ENCODE peak calls at places on chromosomes 6 and 20, in ten cellular contexts. One of them, this sample, is unnamed.

GRCh38 chr6:170048615-170049256 is 242.1 kb downstream of the DLL1 start:
- DNase-seq in HuH-7: no peak
- DNase-seq in stimulated activated CD4-positive, alpha-beta T cell treated with anti-CD3 and anti-CD28 coated beads, TNF-alpha, amount 100 ng/mL, for 24 hours: no peak
- DNase-seq in posterior cingulate gyrus: no peak
- DNase-seq in kidney tubule cell: no peak
- DNase-seq in effector memory CD8-positive, alpha-beta T cell: no peak
- DNase-seq in activated T-cell treated with anti-CD3 and anti-CD28 coated beads, Interleukin-2, amount 50 U/mL, for 72 hours: no peak
- DNase-seq in renal cortical epithelial cell: no peak
- DNase-seq in PC-3: peak
- DNase-seq in fibroblast of lung: peak
- DNase-seq in this sample: peak

GRCh38 chr6:135867332-135867731 is 15.8 kb downstream of the PDE7B start:
- DNase-seq in activated T-cell treated with anti-CD3 and anti-CD28 coated beads, Interleukin-2, amount 50 U/mL, for 72 hours: no peak
- DNase-seq in fibroblast of lung: no peak
- DNase-seq in kidney tubule cell: peak
- DNase-seq in PC-3: no peak
- DNase-seq in renal cortical epithelial cell: peak
- DNase-seq in posterior cingulate gyrus: no peak
- DNase-seq in effector memory CD8-positive, alpha-beta T cell: no peak
- DNase-seq in HuH-7: no peak
- DNase-seq in stimulated activated CD4-positive, alpha-beta T cell treated with anti-CD3 and anti-CD28 coated beads, TNF-alpha, amount 100 ng/mL, for 24 hours: no peak
- DNase-seq in this sample: no peak

GRCh38 chr6:116633685-116634084 is 17.4 kb downstream of the RSPH4A start:
- DNase-seq in effector memory CD8-positive, alpha-beta T cell: no peak
- DNase-seq in fibroblast of lung: no peak
- DNase-seq in kidney tubule cell: peak
- DNase-seq in HuH-7: peak
- DNase-seq in renal cortical epithelial cell: no peak
- DNase-seq in posterior cingulate gyrus: no peak
- DNase-seq in stimulated activated CD4-positive, alpha-beta T cell treated with anti-CD3 and anti-CD28 coated beads, TNF-alpha, amount 100 ng/mL, for 24 hours: no peak
- DNase-seq in PC-3: peak
- DNase-seq in activated T-cell treated with anti-CD3 and anti-CD28 coated beads, Interleukin-2, amount 50 U/mL, for 72 hours: no peak
- DNase-seq in this sample: no peak

GRCh38 chr20:44271915-44272663 is 25.0 kb downstream of the GDAP1L1 start:
- DNase-seq in activated T-cell treated with anti-CD3 and anti-CD28 coated beads, Interleukin-2, amount 50 U/mL, for 72 hours: peak
- DNase-seq in posterior cingulate gyrus: no peak
- DNase-seq in kidney tubule cell: no peak
- DNase-seq in renal cortical epithelial cell: no peak
- DNase-seq in fibroblast of lung: no peak
- DNase-seq in stimulated activated CD4-positive, alpha-beta T cell treated with anti-CD3 and anti-CD28 coated beads, TNF-alpha, amount 100 ng/mL, for 24 hours: no peak
- DNase-seq in HuH-7: no peak
- DNase-seq in PC-3: no peak
- DNase-seq in effector memory CD8-positive, alpha-beta T cell: no peak
- DNase-seq in this sample: no peak

GRCh38 chr6:39686980-39687379 is 38.2 kb downstream of the KIF6 start:
- DNase-seq in posterior cingulate gyrus: peak
- DNase-seq in kidney tubule cell: no peak
- DNase-seq in fibroblast of lung: no peak
- DNase-seq in effector memory CD8-positive, alpha-beta T cell: no peak
- DNase-seq in PC-3: no peak
- DNase-seq in HuH-7: no peak
- DNase-seq in activated T-cell treated with anti-CD3 and anti-CD28 coated beads, Interleukin-2, amount 50 U/mL, for 72 hours: no peak
- DNase-seq in renal cortical epithelial cell: no peak
- DNase-seq in stimulated activated CD4-positive, alpha-beta T cell treated with anti-CD3 and anti-CD28 coated beads, TNF-alpha, amount 100 ng/mL, for 24 hours: no peak
- DNase-seq in this sample: no peak

GRCh38 chr6:88490865-88491264 is 324.7 kb upstream of the CNR1 start:
- DNase-seq in posterior cingulate gyrus: no peak
- DNase-seq in renal cortical epithelial cell: peak
- DNase-seq in stimulated activated CD4-positive, alpha-beta T cell treated with anti-CD3 and anti-CD28 coated beads, TNF-alpha, amount 100 ng/mL, for 24 hours: no peak
- DNase-seq in fibroblast of lung: no peak
- DNase-seq in kidney tubule cell: no peak
- DNase-seq in activated T-cell treated with anti-CD3 and anti-CD28 coated beads, Interleukin-2, amount 50 U/mL, for 72 hours: no peak
- DNase-seq in HuH-7: no peak
- DNase-seq in PC-3: peak
- DNase-seq in effector memory CD8-positive, alpha-beta T cell: no peak
- DNase-seq in this sample: no peak

GRCh38 chr20:57088436-57088835 is 178.0 kb downstream of the BMP7 start:
- DNase-seq in PC-3: no peak
- DNase-seq in fibroblast of lung: no peak
- DNase-seq in HuH-7: no peak
- DNase-seq in stimulated activated CD4-positive, alpha-beta T cell treated with anti-CD3 and anti-CD28 coated beads, TNF-alpha, amount 100 ng/mL, for 24 hours: no peak
- DNase-seq in posterior cingulate gyrus: no peak
- DNase-seq in effector memory CD8-positive, alpha-beta T cell: no peak
- DNase-seq in activated T-cell treated with anti-CD3 and anti-CD28 coated beads, Interleukin-2, amount 50 U/mL, for 72 hours: no peak
- DNase-seq in kidney tubule cell: no peak
- DNase-seq in renal cortical epithelial cell: no peak
- DNase-seq in this sample: no peak

GRCh38 chr6:154479388-154480143 is 30.9 kb downstream of the CNKSR3 start:
- DNase-seq in PC-3: no peak
- DNase-seq in fibroblast of lung: peak
- DNase-seq in posterior cingulate gyrus: no peak
- DNase-seq in activated T-cell treated with anti-CD3 and anti-CD28 coated beads, Interleukin-2, amount 50 U/mL, for 72 hours: no peak
- DNase-seq in stimulated activated CD4-positive, alpha-beta T cell treated with anti-CD3 and anti-CD28 coated beads, TNF-alpha, amount 100 ng/mL, for 24 hours: no peak
- DNase-seq in effector memory CD8-positive, alpha-beta T cell: no peak
- DNase-seq in HuH-7: no peak
- DNase-seq in renal cortical epithelial cell: peak
- DNase-seq in kidney tubule cell: peak
- DNase-seq in this sample: no peak

This sample was measured in Caco-2.